ENCODE peak calls at places on chromosomes 12 and 14, in five cellular contexts. X, S, E, H and K are unnamed samples.

GRCh38 chr14:92986254-92987147 is 63.6 kb downstream of the CHGA start:
- DNase-seq in X (peak), S (no peak), E (peak), H (no peak), K (no peak)

GRCh38 chr12:28092396-28092795 is 97.9 kb upstream of the CCDC91 start:
- DNase-seq in X (no peak), S (no peak), E (no peak), H (no peak), K (no peak)

GRCh38 chr12:118813778-118814359 is 167.5 kb upstream of the SRRM4 start:
- DNase-seq in X (no peak), S (no peak), E (no peak), H (no peak), K (no peak)

GRCh38 chr12:1287446-1287975 is 296.5 kb downstream of the ERC1 start:
- DNase-seq in X (no peak), S (no peak), E (no peak), H (no peak), K (no peak)

GRCh38 chr12:105659355-105660075 is 329.0 kb downstream of the C12orf75 start:
- DNase-seq in X (no peak), S (no peak), E (no peak), H (no peak), K (no peak)

GRCh38 chr12:93741741-93742085 is 64.5 kb downstream of the CRADD start:
- DNase-seq in X (no peak), S (no peak), E (peak), H (no peak), K (no peak)

GRCh38 chr14:23861666-23862065 is 91.9 kb upstream of the DHRS4 start:
- DNase-seq in X (no peak), S (no peak), E (peak), H (no peak), K (no peak)

GRCh38 chr12:93853698-93854478 is 176.7 kb downstream of the CRADD start:
- DNase-seq in X (peak), S (no peak), E (no peak), H (no peak), K (no peak)

GRCh38 chr12:108367436-108367835 is 28.3 kb upstream of the CMKLR1 start:
- DNase-seq in X (peak), S (peak), E (no peak), H (no peak), K (peak)

GRCh38 chr14:33332497-33332896 is 393.8 kb downstream of the NPAS3 start:
- DNase-seq in X (no peak), S (no peak), E (no peak), H (no peak), K (peak)

GRCh38 chr12:131905640-131906091 is 11.2 kb downstream of the ULK1 start:
- DNase-seq in X (no peak), S (no peak), E (no peak), H (no peak), K (no peak)

GRCh38 chr14:61140872-61141271 is 140.3 kb downstream of the TMEM30B start:
- DNase-seq in X (no peak), S (no peak), E (no peak), H (no peak), K (no peak)

GRCh38 chr14:46769292-46769691 is 117.7 kb upstream of the RPL10L start:
- DNase-seq in X (no peak), S (no peak), E (no peak), H (no peak), K (no peak)

GRCh38 chr12:27779416-27779815 is 617 bp upstream of the KLHL42 start:
- DNase-seq in X (peak), S (no peak), E (peak), H (no peak), K (no peak)

GRCh38 chr12:14395059-14395778 is 29.7 kb downstream of the ATF7IP start:
- DNase-seq in X (no peak), S (no peak), E (no peak), H (no peak), K (no peak)

GRCh38 chr12:22395666-22396065 is 61.2 kb upstream of the ST8SIA1 start:
- DNase-seq in X (no peak), S (no peak), E (no peak), H (no peak), K (no peak)

GRCh38 chr14:96267336-96267735 is 11.3 kb downstream of the BDKRB1 start:
- DNase-seq in X (no peak), S (no peak), E (no peak), H (no peak), K (no peak)

GRCh38 chr12:6551063-6551461 is 4.8 kb downstream of the IFFO1 start:
- DNase-seq in X (peak), S (peak), E (no peak), H (no peak), K (peak)

GRCh38 chr12:98198261-98198982 is 317.0 kb upstream of the TMPO start:
- DNase-seq in X (no peak), S (no peak), E (no peak), H (no peak), K (no peak)

GRCh38 chr12:95164656-95165055 is 52.6 kb downstream of the FGD6 start:
- DNase-seq in X (no peak), S (no peak), E (no peak), H (no peak), K (no peak)

GRCh38 chr12:78096909-78097597 is 266.4 kb downstream of the NAV3 start:
- DNase-seq in X (no peak), S (no peak), E (no peak), H (no peak), K (no peak)

GRCh38 chr12:107429006-107429698 is 256.4 kb upstream of the PWP1 start:
- DNase-seq in X (no peak), S (no peak), E (no peak), H (no peak), K (no peak)

GRCh38 chr12:2163172-2163927 is 110.6 kb downstream of the CACNA1C start:
- DNase-seq in X (peak), S (peak), E (peak), H (no peak), K (peak)

GRCh38 chr12:15756822-15757221 is 32.4 kb downstream of the EPS8 start:
- DNase-seq in X (no peak), S (no peak), E (no peak), H (no peak), K (no peak)
- H3K27ac ChIP-seq in X (no peak), S (no peak), E (no peak), H (no peak), K (no peak)

DNA sequence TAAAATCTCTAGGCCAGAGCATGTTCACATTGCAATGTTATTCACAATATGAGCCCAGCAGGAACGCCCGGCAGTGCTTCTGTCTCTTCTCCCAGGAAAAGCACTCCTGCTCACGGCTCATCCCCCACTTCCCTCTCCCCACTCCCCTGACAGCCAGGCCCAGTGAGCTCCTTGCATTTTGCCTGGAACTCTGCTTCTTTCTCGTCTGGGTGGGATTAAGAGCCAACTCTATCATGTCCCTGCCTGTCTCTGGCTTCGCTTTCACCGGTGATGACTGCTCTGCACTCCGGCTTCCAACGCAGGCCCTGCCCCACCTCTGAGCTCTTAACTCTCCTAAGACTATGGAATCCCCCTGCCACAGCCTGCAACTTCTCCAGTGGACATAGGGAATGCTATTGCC is 2.5 kb downstream of the PLEK2 start:
- DNase-seq in X (no peak), S (no peak), E (no peak), H (no peak), K (no peak)
- H3K27ac ChIP-seq in X (no peak), S (no peak), E (no peak), H (no peak), K (no peak)

GRCh38 chr12:114682101-114682919 is 1.7 kb downstream of the TBX3 start:
- DNase-seq in X (no peak), S (no peak), E (no peak), H (no peak), K (no peak)
- H3K27ac ChIP-seq in X (peak), S (peak), E (peak), H (no peak), K (no peak)

GRCh38 chr14:77805703-77806102 is 5.8 kb downstream of the ADCK1 start:
- DNase-seq in X (no peak), S (no peak), E (no peak), H (no peak), K (no peak)

GRCh38 chr14:77799863-77800730 is at the start of gene ADCK1:
- DNase-seq in X (peak), S (peak), E (peak), H (peak), K (peak)

GRCh38 chr14:77804592-77804991 is 4.7 kb downstream of the ADCK1 start:
- DNase-seq in X (no peak), S (no peak), E (peak), H (no peak), K (no peak)

GRCh38 chr14:77800814-77801213 is 905 bp downstream of the ADCK1 start:
- DNase-seq in X (no peak), S (no peak), E (no peak), H (no peak), K (no peak)
- H3K27ac ChIP-seq in X (peak), S (peak), E (peak), H (peak), K (peak)

DNA sequence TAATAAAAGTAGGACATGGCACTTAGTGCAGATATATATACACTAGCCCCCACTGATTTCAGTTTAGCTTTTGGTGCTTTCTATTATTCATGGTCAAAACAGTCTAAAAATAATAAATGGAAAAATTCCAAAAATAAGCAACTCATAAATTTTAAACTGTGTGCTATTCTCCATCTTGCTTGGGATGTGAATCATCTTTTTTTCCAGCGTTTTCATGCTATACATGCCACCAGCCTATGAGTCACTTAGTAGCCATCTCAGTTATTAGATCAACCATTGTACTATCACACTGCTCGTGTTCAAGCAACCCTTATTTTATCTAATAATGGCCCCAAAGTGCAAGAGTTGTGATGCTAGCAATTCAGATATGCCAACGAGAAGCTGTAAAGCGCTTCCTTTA is 73.9 kb upstream of the KRR1 start:
- DNase-seq in X (no peak), S (no peak), E (no peak), H (no peak), K (no peak)
- H3K27ac ChIP-seq in X (no peak), S (no peak), E (no peak), H (no peak), K (no peak)

GRCh38 chr12:31303466-31303865 is 22.5 kb downstream of the SINHCAF start:
- DNase-seq in X (no peak), S (no peak), E (no peak), H (no peak), K (no peak)
- H3K27ac ChIP-seq in X (no peak), S (no peak), E (no peak), H (no peak), K (no peak)

DNA sequence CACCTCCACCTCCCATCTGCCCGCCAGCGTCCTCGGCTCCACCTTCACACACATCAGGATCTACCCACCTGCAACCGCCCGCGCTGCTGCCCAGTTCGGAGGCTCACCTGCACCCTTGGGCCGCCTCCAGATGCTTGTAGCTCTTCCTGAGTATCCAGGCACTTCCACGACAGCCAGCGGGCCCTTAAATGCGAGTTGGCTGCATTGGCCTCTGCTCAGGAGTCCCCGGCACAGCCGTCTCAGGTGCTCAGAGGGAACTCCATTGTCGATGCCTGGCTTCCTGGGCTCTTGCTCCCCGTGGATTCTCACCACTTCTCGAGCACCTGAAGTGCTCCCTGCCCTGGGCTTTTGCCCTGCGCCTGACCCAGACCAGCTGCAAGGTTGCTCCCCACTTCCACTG is 21.9 kb upstream of the CDCA4 start:
- DNase-seq in X (peak), S (no peak), E (no peak), H (no peak), K (no peak)
- H3K27ac ChIP-seq in X (no peak), S (no peak), E (no peak), H (no peak), K (no peak)

GRCh38 chr14:103108749-103109207 is 14.3 kb downstream of the EXOC3L4 start:
- DNase-seq in X (no peak), S (no peak), E (no peak), H (no peak), K (no peak)
- H3K27ac ChIP-seq in X (no peak), S (no peak), E (no peak), H (no peak), K (no peak)

DNA sequence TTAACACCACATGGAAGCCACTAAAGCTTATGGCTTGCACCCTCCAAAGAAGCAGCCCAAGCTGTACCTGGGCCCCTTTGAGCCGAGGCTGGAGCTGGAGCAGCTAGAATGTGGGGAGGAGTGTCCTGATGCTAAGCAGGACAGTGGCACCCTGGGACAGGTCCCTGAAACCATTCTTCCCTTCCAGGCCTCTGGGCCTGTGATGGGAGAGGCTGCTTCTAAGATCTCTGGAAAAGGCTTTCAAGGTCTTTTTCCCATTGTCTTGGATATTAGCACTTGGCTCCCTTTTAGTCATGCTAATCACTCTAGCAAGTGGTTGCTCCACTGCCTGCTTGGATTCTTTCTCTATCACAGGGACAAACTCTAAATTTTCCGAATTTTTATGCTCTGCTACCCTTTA is 40.9 kb downstream of the OSBPL8 start:
- DNase-seq in X (no peak), S (no peak), E (no peak), H (no peak), K (no peak)
- H3K27ac ChIP-seq in X (no peak), S (no peak), E (no peak), H (no peak), K (no peak)

DNA sequence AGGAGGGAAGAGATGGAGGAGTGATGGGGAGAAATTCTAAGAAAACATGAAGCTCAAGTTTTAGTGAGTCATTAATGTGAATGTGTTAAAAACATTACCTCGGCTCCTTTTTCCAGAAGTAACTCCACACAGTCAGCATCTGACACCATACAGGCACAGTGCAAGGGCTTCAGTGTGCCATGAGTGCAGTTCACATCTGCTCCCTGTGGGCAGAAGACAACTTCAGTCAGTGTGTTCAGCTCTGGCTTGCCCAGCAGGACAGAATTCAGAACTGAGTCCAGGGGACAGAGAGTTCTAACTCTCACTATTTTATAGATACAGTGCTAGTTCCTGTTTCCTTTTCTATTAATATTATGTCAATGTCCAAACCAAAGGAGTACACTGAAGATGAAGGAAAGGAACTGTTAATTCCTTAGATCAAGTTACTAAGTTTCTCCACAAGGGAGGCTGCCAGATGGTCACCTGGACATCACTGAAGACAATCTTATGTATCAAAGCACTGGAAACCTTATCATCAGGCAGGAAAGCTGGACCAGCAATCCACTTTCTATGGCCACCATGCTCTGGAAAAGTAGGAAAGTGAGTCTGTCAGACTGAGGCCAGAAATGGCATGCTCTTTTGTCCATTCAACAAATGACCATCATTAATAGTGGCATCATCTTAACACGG is 6.1 kb downstream of the ASB8 start:
- DNase-seq in X (no peak), S (no peak), E (no peak), H (no peak), K (no peak)
- H3K27ac ChIP-seq in X (no peak), S (peak), E (no peak), H (peak), K (no peak)